ENCODE peak calls at places on chromosomes 13 and 19, in four cellular contexts. T is heart left ventricle, V is transverse colon, X is body of pancreas. F is an unnamed sample.

GRCh38 chr13:22866221-22866620 is 314.6 kb upstream of the SGCG start:
- DNase-seq in T (no peak), V (no peak), X (no peak), F (no peak)

GRCh38 chr13:111861766-111862366 is 205.1 kb upstream of the SOX1 start:
- DNase-seq in T (no peak), V (no peak), X (no peak), F (no peak)

GRCh38 chr13:84864341-84864740 is 934.9 kb downstream of the SLITRK6 start:
- DNase-seq in T (no peak), V (no peak), X (no peak), F (no peak)

GRCh38 chr19:33472696-33473624 is 48.6 kb downstream of the PEPD start:
- DNase-seq in T (no peak), V (no peak), X (no peak), F (no peak)

GRCh38 chr13:48778551-48779088 is 124.9 kb downstream of the CYSLTR2 start:
- DNase-seq in T (no peak), V (no peak), X (no peak), F (no peak)

GRCh38 chr19:17333611-17334413 is 843 bp downstream of the ANO8 start:
- DNase-seq in T (no peak), V (peak; percentile 53), X (peak; percentile 32), F (no peak)

GRCh38 chr13:113834496-113835200 is 29.2 kb downstream of the GAS6 start:
- DNase-seq in T (peak; percentile 54), V (no peak), X (no peak), F (no peak)

GRCh38 chr13:67515895-67516294 is 285.8 kb upstream of the PCDH9 start:
- DNase-seq in T (no peak), V (no peak), X (no peak), F (peak; percentile 44)

GRCh38 chr19:29517946-29518345 is 7.8 kb upstream of the VSTM2B start:
- DNase-seq in T (peak; percentile 28), V (no peak), X (no peak), F (no peak)

GRCh38 chr19:6274756-6275155 is 5.0 kb downstream of the MLLT1 start:
- DNase-seq in T (no peak), V (no peak), X (peak; percentile 36), F (no peak)

GRCh38 chr13:53781941-53782340 is 753.3 kb downstream of the OLFM4 start:
- DNase-seq in T (no peak), V (no peak), X (no peak), F (no peak)

GRCh38 chr13:29500426-29500825 is 95.1 kb downstream of the SLC7A1 start:
- DNase-seq in T (no peak), V (no peak), X (no peak), F (peak; percentile 46)

GRCh38 chr19:13554506-13555235 is 48.4 kb upstream of the CACNA1A start:
- DNase-seq in T (no peak), V (no peak), X (no peak), F (no peak)

GRCh38 chr13:78317030-78317429 is 286.3 kb downstream of the POU4F1 start:
- DNase-seq in T (no peak), V (no peak), X (no peak), F (peak; percentile 74)

GRCh38 chr13:74708629-74709028 is 574.4 kb upstream of the KLF12 start:
- DNase-seq in T (no peak), V (no peak), X (no peak), F (no peak)

GRCh38 chr19:48196933-48197665 is 26.6 kb downstream of the ZSWIM9 start:
- DNase-seq in T (no peak), V (no peak), X (no peak), F (no peak)

GRCh38 chr19:47239610-47240296 is 8.8 kb upstream of the BBC3 start:
- DNase-seq in T (peak; percentile 76), V (peak; percentile 59), X (peak; percentile 62), F (peak; percentile 27)

GRCh38 chr13:36131215-36131930 is at the start of gene DCLK1:
- DNase-seq in T (peak; percentile 81), V (peak; percentile 21), X (peak; percentile 37), F (peak; percentile 72)

GRCh38 chr13:44273991-44274810 is 99.4 kb upstream of the SERP2 start:
- DNase-seq in T (no peak), V (no peak), X (no peak), F (no peak)

GRCh38 chr19:55441692-55442321 is 1.3 kb downstream of the SHISA7 start:
- DNase-seq in T (no peak), V (no peak), X (no peak), F (no peak)

GRCh38 chr13:47144782-47145181 is 247.9 kb upstream of the HTR2A start:
- DNase-seq in T (no peak), V (no peak), X (no peak), F (no peak)

GRCh38 chr13:51585696-51586095 is 1.4 kb downstream of the WDFY2 start:
- DNase-seq in T (no peak), V (no peak), X (no peak), F (peak; percentile 24)

GRCh38 chr19:35329323-35329722 is 336 bp downstream of the CD22 start:
- DNase-seq in T (peak; percentile 28), V (no peak), X (no peak), F (no peak)
- H3K4me1 ChIP-seq in T (no peaks in the 10 kb centered on the region), V (no peaks in the 10 kb centered on the region), X (no peaks in the 10 kb centered on the region), F (no peaks in the 10 kb centered on the region)

DNA sequence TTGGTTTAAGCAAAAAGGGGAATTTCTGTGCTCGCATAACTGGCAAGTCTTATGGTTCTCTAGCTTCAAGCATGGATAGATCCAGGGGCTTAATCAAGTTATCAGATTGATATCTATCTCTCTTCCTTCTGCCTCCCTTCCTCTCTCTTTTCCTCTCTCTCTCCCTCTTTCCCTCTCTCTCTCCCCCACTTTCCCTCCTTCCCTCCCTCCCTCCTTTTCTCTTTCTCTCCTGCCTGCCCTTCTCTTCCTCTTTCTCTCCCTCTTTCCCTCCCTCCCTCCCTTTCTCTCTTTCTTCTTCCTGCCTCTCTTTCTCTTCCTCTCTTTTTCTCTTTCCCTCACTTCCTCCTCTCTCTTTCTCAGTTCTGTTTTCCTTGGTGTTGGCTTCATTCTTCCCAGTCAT is 195.8 kb downstream of the HS6ST3 start:
- DNase-seq in T (no peak), V (no peak), X (no peak), F (no peak)
- H3K9me3 ChIP-seq in T (no peaks in the 10 kb centered on the region), V (no peaks in the 10 kb centered on the region), X (no peaks in the 10 kb centered on the region), F (no peaks in the 10 kb centered on the region)

GRCh38 chr19:18389736-18390074 is 3.7 kb downstream of the GDF15 start:
- DNase-seq in T (no peak), V (no peak), X (no peak), F (no peak)

GRCh38 chr19:18387395-18387794 is 1.4 kb downstream of the GDF15 start:
- DNase-seq in T (no peak), V (no peak), X (no peak), F (no peak)

GRCh38 chr19:18389095-18389735 is 3.3 kb downstream of the GDF15 start:
- DNase-seq in T (no peak), V (no peak), X (no peak), F (no peak)

GRCh38 chr19:18390075-18390909 is 4.3 kb downstream of the GDF15 start:
- DNase-seq in T (no peak), V (no peak), X (no peak), F (peak; percentile 43)

DNA sequence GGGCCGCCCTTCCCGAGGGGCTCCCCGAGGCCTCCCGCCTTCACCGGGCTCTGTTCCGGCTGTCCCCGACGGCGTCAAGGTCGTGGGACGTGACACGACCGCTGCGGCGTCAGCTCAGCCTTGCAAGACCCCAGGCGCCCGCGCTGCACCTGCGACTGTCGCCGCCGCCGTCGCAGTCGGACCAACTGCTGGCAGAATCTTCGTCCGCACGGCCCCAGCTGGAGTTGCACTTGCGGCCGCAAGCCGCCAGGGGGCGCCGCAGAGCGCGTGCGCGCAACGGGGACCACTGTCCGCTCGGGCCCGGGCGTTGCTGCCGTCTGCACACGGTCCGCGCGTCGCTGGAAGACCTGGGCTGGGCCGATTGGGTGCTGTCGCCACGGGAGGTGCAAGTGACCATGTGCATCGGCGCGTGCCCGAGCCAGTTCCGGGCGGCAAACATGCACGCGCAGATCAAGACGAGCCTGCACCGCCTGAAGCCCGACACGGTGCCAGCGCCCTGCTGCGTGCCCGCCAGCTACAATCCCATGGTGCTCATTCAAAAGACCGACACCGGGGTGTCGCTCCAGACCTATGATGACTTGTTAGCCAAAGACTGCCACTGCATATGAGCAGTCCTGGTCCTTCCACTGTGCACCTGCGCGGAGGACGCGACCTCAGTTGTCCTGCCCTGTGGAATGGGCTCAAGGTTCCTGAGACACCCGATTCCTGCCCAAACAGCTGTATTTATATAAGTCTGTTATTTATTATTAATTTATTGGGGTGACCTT is 2.6 kb downstream of the GDF15 start:
- DNase-seq in T (peak; percentile 93), V (peak; percentile 88), X (peak; percentile 81), F (no peak)
- H3K4me1 ChIP-seq in T (no peaks in the 10 kb centered on the region), V (peaks cover 20% of the 10 kb centered on the region), X (peaks cover 50% of the 10 kb centered on the region), F (peaks cover 2% of the 10 kb centered on the region)

GRCh38 chr13:89602655-89603054 is 1744.8 kb upstream of the MIR17HG start:
- DNase-seq in T (no peak), V (no peak), X (no peak), F (no peak)
- H3K9me3 ChIP-seq in T (peaks cover 3% of the 10 kb centered on the region), V (no peaks in the 10 kb centered on the region), X (no peaks in the 10 kb centered on the region), F (no peaks in the 10 kb centered on the region)

DNA sequence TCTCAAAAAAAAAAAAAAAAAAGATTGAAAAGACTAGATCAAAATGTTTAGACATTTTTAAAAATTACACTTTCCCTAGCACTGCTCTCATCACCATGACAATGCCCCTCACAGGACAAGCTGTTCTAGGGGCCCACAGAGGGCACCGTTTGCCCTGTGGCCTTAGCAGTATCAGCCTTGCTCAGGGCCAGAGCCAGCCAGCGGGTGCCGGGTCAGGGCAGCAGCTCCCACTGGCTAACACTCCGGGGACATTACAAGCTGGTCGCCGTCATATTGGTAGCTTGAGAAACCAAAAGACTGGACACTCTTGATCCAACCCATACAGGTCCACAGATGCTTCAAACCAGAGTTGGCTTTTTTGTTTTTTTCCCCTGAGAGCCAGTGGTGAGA is 18.0 kb downstream of the CAPN12 start:
- DNase-seq in T (no peak), V (no peak), X (no peak), F (no peak)
- H3K4me1 ChIP-seq in T (peaks cover 31% of the 10 kb centered on the region), V (peaks cover 6% of the 10 kb centered on the region), X (peaks cover 26% of the 10 kb centered on the region), F (peaks cover 12% of the 10 kb centered on the region)

F was measured in SJCRH30.